ENCODE peak calls at places on chromosomes 12 and 14, in ten cellular contexts. One of them, this sample, is unnamed.

GRCh38 chr14:101601603-101602465 is 40.5 kb downstream of the DIO3 start:
- DNase-seq in WERI-Rb-1: no peak
- DNase-seq in pancreas: no peak
- DNase-seq in fibroblast of lung: no peak
- DNase-seq in lower leg skin: peak; percentile 70
- DNase-seq in HL-60: no peak
- DNase-seq in fibroblast of the aortic adventitia: no peak
- DNase-seq in lower lobe of right lung: no peak
- DNase-seq in heart right ventricle: no peak
- DNase-seq in cardiac fibroblast: no peak
- DNase-seq in this sample: no peak

GRCh38 chr12:3101309-3102022 is 24.3 kb downstream of the TSPAN9 start:
- DNase-seq in heart right ventricle: no peak
- DNase-seq in lower lobe of right lung: no peak
- DNase-seq in fibroblast of lung: no peak
- DNase-seq in HL-60: no peak
- DNase-seq in fibroblast of the aortic adventitia: peak; percentile 37
- DNase-seq in pancreas: no peak
- DNase-seq in lower leg skin: no peak
- DNase-seq in cardiac fibroblast: peak; percentile 18
- DNase-seq in WERI-Rb-1: no peak
- DNase-seq in this sample: no peak

GRCh38 chr12:15636060-15636890 is 152.9 kb downstream of the EPS8 start:
- DNase-seq in lower leg skin: no peak
- DNase-seq in pancreas: no peak
- DNase-seq in fibroblast of the aortic adventitia: no peak
- DNase-seq in cardiac fibroblast: no peak
- DNase-seq in heart right ventricle: no peak
- DNase-seq in lower lobe of right lung: no peak
- DNase-seq in HL-60: no peak
- DNase-seq in WERI-Rb-1: no peak
- DNase-seq in fibroblast of lung: no peak
- DNase-seq in this sample: peak; percentile 31

GRCh38 chr12:105825141-105825540 is 313.6 kb downstream of the NUAK1 start:
- DNase-seq in fibroblast of the aortic adventitia: no peak
- DNase-seq in pancreas: no peak
- DNase-seq in lower lobe of right lung: no peak
- DNase-seq in HL-60: no peak
- DNase-seq in fibroblast of lung: no peak
- DNase-seq in heart right ventricle: no peak
- DNase-seq in cardiac fibroblast: no peak
- DNase-seq in lower leg skin: no peak
- DNase-seq in WERI-Rb-1: no peak
- DNase-seq in this sample: no peak

GRCh38 chr14:72781476-72782181 is 112.3 kb downstream of the DPF3 start:
- DNase-seq in HL-60: no peak
- DNase-seq in heart right ventricle: no peak
- DNase-seq in cardiac fibroblast: peak; percentile 53
- DNase-seq in lower lobe of right lung: no peak
- DNase-seq in fibroblast of lung: peak; percentile 51
- DNase-seq in pancreas: no peak
- DNase-seq in fibroblast of the aortic adventitia: peak; percentile 83
- DNase-seq in WERI-Rb-1: no peak
- DNase-seq in lower leg skin: peak; percentile 56
- DNase-seq in this sample: peak; percentile 67

GRCh38 chr12:99810718-99811593 is 163.4 kb downstream of the GARIN6 start:
- DNase-seq in lower lobe of right lung: no peak
- DNase-seq in fibroblast of lung: peak; percentile 41
- DNase-seq in pancreas: no peak
- DNase-seq in fibroblast of the aortic adventitia: peak; percentile 49
- DNase-seq in HL-60: no peak
- DNase-seq in cardiac fibroblast: peak; percentile 37
- DNase-seq in WERI-Rb-1: peak; percentile 54
- DNase-seq in heart right ventricle: no peak
- DNase-seq in lower leg skin: no peak
- DNase-seq in this sample: peak; percentile 69

GRCh38 chr12:75087656-75088055 is 122.0 kb downstream of the KCNC2 start:
- DNase-seq in HL-60: no peak
- DNase-seq in fibroblast of the aortic adventitia: peak; percentile 1
- DNase-seq in heart right ventricle: no peak
- DNase-seq in pancreas: no peak
- DNase-seq in fibroblast of lung: no peak
- DNase-seq in lower leg skin: no peak
- DNase-seq in WERI-Rb-1: no peak
- DNase-seq in cardiac fibroblast: no peak
- DNase-seq in lower lobe of right lung: no peak
- DNase-seq in this sample: peak; percentile 6

GRCh38 chr12:93563807-93564538 is 8.5 kb upstream of the SOCS2 start:
- DNase-seq in pancreas: no peak
- DNase-seq in fibroblast of the aortic adventitia: peak; percentile 29
- DNase-seq in heart right ventricle: no peak
- DNase-seq in fibroblast of lung: peak; percentile 55
- DNase-seq in lower lobe of right lung: no peak
- DNase-seq in cardiac fibroblast: peak; percentile 42
- DNase-seq in lower leg skin: no peak
- DNase-seq in HL-60: no peak
- DNase-seq in WERI-Rb-1: no peak
- DNase-seq in this sample: peak; percentile 45

GRCh38 chr14:50943261-50943942 is 881 bp downstream of the PYGL start:
- DNase-seq in fibroblast of the aortic adventitia: peak; percentile 67
- DNase-seq in lower leg skin: peak; percentile 92
- DNase-seq in HL-60: no peak
- DNase-seq in lower lobe of right lung: peak; percentile 70
- DNase-seq in WERI-Rb-1: no peak
- DNase-seq in fibroblast of lung: peak; percentile 52
- DNase-seq in heart right ventricle: peak; percentile 17
- DNase-seq in pancreas: peak; percentile 16
- DNase-seq in cardiac fibroblast: peak; percentile 81
- DNase-seq in this sample: peak; percentile 69

GRCh38 chr14:20774258-20774657 is 6.1 kb downstream of the EDDM3B start:
- DNase-seq in fibroblast of lung: no peak
- DNase-seq in fibroblast of the aortic adventitia: no peak
- DNase-seq in lower lobe of right lung: no peak
- DNase-seq in WERI-Rb-1: no peak
- DNase-seq in pancreas: no peak
- DNase-seq in cardiac fibroblast: no peak
- DNase-seq in HL-60: no peak
- DNase-seq in heart right ventricle: no peak
- DNase-seq in lower leg skin: no peak
- DNase-seq in this sample: no peak

GRCh38 chr12:6620137-6620884 is 13.1 kb upstream of the CHD4 start:
- DNase-seq in fibroblast of lung: no peak
- DNase-seq in HL-60: no peak
- DNase-seq in lower leg skin: no peak
- DNase-seq in lower lobe of right lung: peak; percentile 73
- DNase-seq in WERI-Rb-1: no peak
- DNase-seq in fibroblast of the aortic adventitia: peak; percentile 42
- DNase-seq in cardiac fibroblast: peak; percentile 72
- DNase-seq in pancreas: no peak
- DNase-seq in heart right ventricle: no peak
- DNase-seq in this sample: peak; percentile 58

GRCh38 chr14:103562385-103563088 is at the start of the genes BAG5 and COA8:
- DNase-seq in pancreas: peak; percentile 81
- DNase-seq in fibroblast of the aortic adventitia: peak; percentile 75
- DNase-seq in heart right ventricle: peak; percentile 86
- DNase-seq in lower lobe of right lung: peak; percentile 94
- DNase-seq in HL-60: peak; percentile 84
- DNase-seq in cardiac fibroblast: peak; percentile 85
- DNase-seq in lower leg skin: peak; percentile 97
- DNase-seq in WERI-Rb-1: peak; percentile 92
- DNase-seq in fibroblast of lung: peak; percentile 81
- DNase-seq in this sample: peak; percentile 76

GRCh38 chr14:86852530-86852929 is 1140.5 kb downstream of the GALC start:
- DNase-seq in cardiac fibroblast: peak; percentile 5
- DNase-seq in WERI-Rb-1: no peak
- DNase-seq in fibroblast of lung: peak; percentile 50
- DNase-seq in lower leg skin: no peak
- DNase-seq in heart right ventricle: no peak
- DNase-seq in fibroblast of the aortic adventitia: no peak
- DNase-seq in pancreas: no peak
- DNase-seq in HL-60: no peak
- DNase-seq in lower lobe of right lung: no peak
- DNase-seq in this sample: no peak

GRCh38 chr14:58760121-58760520 is 122.4 kb downstream of the DACT1 start:
- DNase-seq in lower lobe of right lung: no peak
- DNase-seq in pancreas: no peak
- DNase-seq in WERI-Rb-1: no peak
- DNase-seq in lower leg skin: no peak
- DNase-seq in fibroblast of lung: no peak
- DNase-seq in HL-60: no peak
- DNase-seq in fibroblast of the aortic adventitia: no peak
- DNase-seq in cardiac fibroblast: no peak
- DNase-seq in heart right ventricle: no peak
- DNase-seq in this sample: no peak

DNA sequence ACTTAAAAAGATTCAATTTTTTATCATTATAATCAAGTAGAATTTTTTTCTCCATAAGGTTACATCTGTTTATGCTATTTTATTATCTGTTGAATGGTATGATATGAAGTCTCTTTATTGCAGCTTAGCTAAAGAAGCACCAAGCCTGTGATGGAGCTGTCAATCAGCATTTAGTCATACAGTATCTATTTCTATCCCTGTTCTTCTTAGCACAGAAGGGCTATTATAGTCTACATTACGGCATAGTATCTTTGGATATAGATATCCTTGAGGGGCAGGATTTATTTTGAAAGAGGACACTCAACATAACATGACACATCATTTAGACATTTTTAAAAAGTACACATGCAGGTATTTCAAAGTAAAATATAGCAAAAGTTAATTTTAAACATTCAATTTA is 277.2 kb downstream of the FOXG1 start:
- DNase-seq in lower lobe of right lung: no peak
- DNase-seq in heart right ventricle: no peak
- DNase-seq in lower leg skin: no peak
- DNase-seq in WERI-Rb-1: no peak
- DNase-seq in fibroblast of lung: no peak
- DNase-seq in HL-60: no peak
- DNase-seq in cardiac fibroblast: no peak
- DNase-seq in pancreas: no peak
- DNase-seq in fibroblast of the aortic adventitia: no peak
- DNase-seq in this sample: no peak
- TF ChIP-seq CTCF in lower lobe of right lung: no peak
- TF ChIP-seq CTCF in heart right ventricle: no peak
- TF ChIP-seq CTCF in lower leg skin: no peak
- TF ChIP-seq CTCF in WERI-Rb-1: no peak
- TF ChIP-seq CTCF in fibroblast of lung: no peak
- TF ChIP-seq CTCF in HL-60: no peak
- TF ChIP-seq CTCF in cardiac fibroblast: no peak
- TF ChIP-seq CTCF in pancreas: no peak
- TF ChIP-seq CTCF in fibroblast of the aortic adventitia: no peak
- TF ChIP-seq CTCF in this sample: no peak

GRCh38 chr14:23352506-23353432 is at the start of gene SLC22A17:
- DNase-seq in heart right ventricle: peak; percentile 85
- DNase-seq in lower leg skin: peak; percentile 91
- DNase-seq in HL-60: no peak
- DNase-seq in cardiac fibroblast: peak; percentile 85
- DNase-seq in lower lobe of right lung: peak; percentile 68
- DNase-seq in pancreas: peak; percentile 68
- DNase-seq in fibroblast of the aortic adventitia: peak; percentile 82
- DNase-seq in WERI-Rb-1: peak; percentile 84
- DNase-seq in fibroblast of lung: peak; percentile 88
- DNase-seq in this sample: peak; percentile 85
- H3K4me3 ChIP-seq in heart right ventricle: peak within 1 kb of the TSS; percentile 47
- H3K4me3 ChIP-seq in lower leg skin: peak within 1 kb of the TSS; percentile 37
- H3K4me3 ChIP-seq in HL-60: no peak within 1 kb of the TSS
- H3K4me3 ChIP-seq in cardiac fibroblast: peak within 1 kb of the TSS; percentile 66
- H3K4me3 ChIP-seq in lower lobe of right lung: peak within 1 kb of the TSS; percentile 74
- H3K4me3 ChIP-seq in pancreas: peak within 1 kb of the TSS; percentile 63
- H3K4me3 ChIP-seq in fibroblast of the aortic adventitia: peak within 1 kb of the TSS; percentile 78
- H3K4me3 ChIP-seq in WERI-Rb-1: peak within 1 kb of the TSS; percentile 44
- H3K4me3 ChIP-seq in fibroblast of lung: peak within 1 kb of the TSS; percentile 48
- H3K4me3 ChIP-seq in this sample: peak within 1 kb of the TSS; percentile 61

GRCh38 chr14:100376751-100377171 is 53.6 kb downstream of the SLC25A47 start:
- DNase-seq in lower leg skin: no peak
- DNase-seq in heart right ventricle: no peak
- DNase-seq in HL-60: no peak
- DNase-seq in fibroblast of the aortic adventitia: peak; percentile 38
- DNase-seq in lower lobe of right lung: no peak
- DNase-seq in fibroblast of lung: peak; percentile 15
- DNase-seq in cardiac fibroblast: peak; percentile 46
- DNase-seq in pancreas: no peak
- DNase-seq in WERI-Rb-1: no peak
- DNase-seq in this sample: peak; percentile 31
- TF ChIP-seq CTCF in lower leg skin: no peak
- TF ChIP-seq CTCF in heart right ventricle: no peak
- TF ChIP-seq CTCF in HL-60: no peak
- TF ChIP-seq CTCF in fibroblast of the aortic adventitia: peak; percentile 47
- TF ChIP-seq CTCF in lower lobe of right lung: no peak
- TF ChIP-seq CTCF in fibroblast of lung: no peak
- TF ChIP-seq CTCF in cardiac fibroblast: peak; percentile 38
- TF ChIP-seq CTCF in pancreas: no peak
- TF ChIP-seq CTCF in WERI-Rb-1: peak; percentile 20
- TF ChIP-seq CTCF in this sample: peak; percentile 34

DNA sequence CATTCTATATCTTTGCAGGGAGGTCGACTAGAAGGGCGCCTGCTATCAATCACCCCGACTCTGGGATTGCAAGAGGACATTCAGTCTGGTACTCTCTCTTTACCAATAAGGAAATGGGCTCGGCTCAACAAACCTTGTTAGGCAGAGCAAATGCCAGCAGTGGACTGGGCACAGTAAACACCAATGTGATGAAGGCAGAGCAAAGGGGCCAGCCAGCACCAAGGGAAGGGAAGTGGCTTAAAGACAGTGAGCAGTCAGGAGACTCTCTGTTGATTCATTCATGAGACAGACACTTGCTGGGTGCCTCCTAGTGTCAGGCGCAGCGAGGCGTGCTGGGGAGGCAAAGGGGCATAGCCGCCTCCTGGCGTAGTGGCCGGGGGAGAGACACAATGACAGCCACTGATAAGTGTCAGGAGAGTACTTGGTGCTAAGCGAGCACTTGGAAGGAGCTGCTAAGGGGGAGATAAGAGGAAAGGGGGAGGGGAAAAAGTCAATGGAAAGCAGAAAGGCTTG is 34.1 kb downstream of the TMCC3 start:
- DNase-seq in fibroblast of the aortic adventitia: no peak
- DNase-seq in pancreas: no peak
- DNase-seq in fibroblast of lung: no peak
- DNase-seq in lower lobe of right lung: no peak
- DNase-seq in cardiac fibroblast: peak; percentile 18
- DNase-seq in lower leg skin: no peak
- DNase-seq in WERI-Rb-1: no peak
- DNase-seq in HL-60: no peak
- DNase-seq in heart right ventricle: no peak
- DNase-seq in this sample: no peak
- H3K4me3 ChIP-seq in fibroblast of the aortic adventitia: no peak overlapping the region
- H3K4me3 ChIP-seq in pancreas: no peak overlapping the region
- H3K4me3 ChIP-seq in fibroblast of lung: no peak overlapping the region
- H3K4me3 ChIP-seq in lower lobe of right lung: peak overlapping the region; percentile 4
- H3K4me3 ChIP-seq in cardiac fibroblast: no peak overlapping the region
- H3K4me3 ChIP-seq in lower leg skin: no peak overlapping the region
- H3K4me3 ChIP-seq in WERI-Rb-1: no peak overlapping the region
- H3K4me3 ChIP-seq in HL-60: no peak overlapping the region
- H3K4me3 ChIP-seq in heart right ventricle: no peak overlapping the region
- H3K4me3 ChIP-seq in this sample: no peak overlapping the region